ENCODE peak calls at places on chromosomes 1 and 21, in five cellular contexts. Y, U, E, B and L are unnamed samples.

GRCh38 chr1:16978589-16979474 is 1.6 kb downstream of the MFAP2 start:
- DNase-seq in B (peak), Y (no peak), E (peak), U (peak), L (peak)

GRCh38 chr1:92029241-92029922 is 403 bp upstream of the EPHX4 start:
- DNase-seq in Y (peak), E (no peak), B (no peak), U (peak), L (no peak)

GRCh38 chr1:68011786-68012375 is 38.5 kb downstream of the DIRAS3 start:
- DNase-seq in B (peak), U (peak), Y (no peak), E (no peak), L (no peak)

GRCh38 chr1:206634365-206635079 is 814 bp upstream of the DYRK3 start:
- DNase-seq in U (peak), Y (peak), B (peak), E (peak), L (peak)

GRCh38 chr1:156893048-156893953 is at the start of gene PEAR1:
- DNase-seq in E (no peak), B (peak), Y (peak), U (no peak), L (no peak)

GRCh38 chr1:208202333-208202987 is 41.7 kb downstream of the PLXNA2 start:
- DNase-seq in E (no peak), B (no peak), Y (no peak), U (no peak), L (no peak)

GRCh38 chr1:71930526-71930925 is 351.8 kb downstream of the NEGR1 start:
- DNase-seq in Y (no peak), B (peak), U (no peak), E (no peak), L (peak)

GRCh38 chr1:206796984-206797402 is 24.7 kb upstream of the IL10 start:
- DNase-seq in E (no peak), Y (no peak), B (peak), U (no peak), L (no peak)

GRCh38 chr1:24284156-24284471 is 35.0 kb upstream of the GRHL3 start:
- DNase-seq in B (no peak), Y (no peak), U (no peak), E (no peak), L (no peak)

GRCh38 chr1:11320153-11320936 is 47.3 kb downstream of the UBIAD1 start:
- DNase-seq in Y (peak), E (no peak), U (no peak), B (no peak), L (no peak)

GRCh38 chr1:81682490-81682889 is 118.2 kb upstream of the ADGRL2 start:
- DNase-seq in U (peak), B (peak), Y (peak), E (no peak), L (peak)

GRCh38 chr1:165144757-165145397 is 211.6 kb downstream of the LMX1A start:
- DNase-seq in E (peak), Y (peak), U (peak), B (peak), L (peak)

GRCh38 chr1:30353637-30354036 is 369.7 kb downstream of the MATN1 start:
- DNase-seq in E (no peak), Y (no peak), U (peak), B (no peak), L (no peak)

GRCh38 chr1:203648281-203648680 is 21.6 kb downstream of the ATP2B4 start:
- DNase-seq in B (no peak), E (no peak), Y (no peak), U (no peak), L (no peak)

GRCh38 chr21:38476385-38476784 is 21.9 kb downstream of the ERG start:
- DNase-seq in U (no peak), E (no peak), Y (no peak), B (no peak), L (no peak)

GRCh38 chr1:21436488-21437340 is 3.2 kb upstream of the NBPF3 start:
- DNase-seq in U (no peak), Y (peak), E (no peak), B (no peak), L (no peak)

GRCh38 chr1:19066248-19066873 is 109.9 kb upstream of the IFFO2 start:
- DNase-seq in B (no peak), Y (no peak), E (no peak), U (no peak), L (no peak)

GRCh38 chr1:87949711-87950110 is 621.0 kb downstream of the LMO4 start:
- DNase-seq in E (no peak), Y (no peak), U (no peak), B (no peak), L (no peak)

GRCh38 chr1:202247837-202248795 is 54.5 kb downstream of the LGR6 start:
- DNase-seq in E (no peak), Y (peak), B (no peak), U (no peak), L (no peak)

GRCh38 chr1:202248861-202249260 is 55.3 kb downstream of the LGR6 start:
- DNase-seq in Y (peak), E (no peak), B (no peak), U (no peak), L (no peak)

GRCh38 chr1:223248787-223249175 is 105.7 kb upstream of the TLR5 start:
- DNase-seq in B (no peak), Y (no peak), U (no peak), E (no peak), L (no peak)

GRCh38 chr1:88658419-88658818 is 25.7 kb upstream of the PKN2 start:
- DNase-seq in E (no peak), B (no peak), Y (no peak), U (no peak), L (no peak)

GRCh38 chr1:43774359-43774758 is 67.0 kb downstream of the ST3GAL3 start:
- DNase-seq in E (peak), B (peak), Y (no peak), U (peak), L (peak)

GRCh38 chr1:91997607-91998195 is 32.1 kb upstream of the EPHX4 start:
- DNase-seq in B (peak), E (peak), Y (no peak), U (peak), L (peak)

GRCh38 chr1:241918879-241919278 is 38.7 kb upstream of the BECN2 start:
- DNase-seq in Y (no peak), B (peak), E (peak), U (peak), L (peak)

GRCh38 chr1:197800379-197801110 is 25.3 kb upstream of the DENND1B start:
- DNase-seq in E (no peak), B (no peak), Y (no peak), U (no peak), L (no peak)
- TF ChIP-seq CTCF in E (no peak), B (no peak), Y (no peak), U (no peak), L (no peak)

DNA sequence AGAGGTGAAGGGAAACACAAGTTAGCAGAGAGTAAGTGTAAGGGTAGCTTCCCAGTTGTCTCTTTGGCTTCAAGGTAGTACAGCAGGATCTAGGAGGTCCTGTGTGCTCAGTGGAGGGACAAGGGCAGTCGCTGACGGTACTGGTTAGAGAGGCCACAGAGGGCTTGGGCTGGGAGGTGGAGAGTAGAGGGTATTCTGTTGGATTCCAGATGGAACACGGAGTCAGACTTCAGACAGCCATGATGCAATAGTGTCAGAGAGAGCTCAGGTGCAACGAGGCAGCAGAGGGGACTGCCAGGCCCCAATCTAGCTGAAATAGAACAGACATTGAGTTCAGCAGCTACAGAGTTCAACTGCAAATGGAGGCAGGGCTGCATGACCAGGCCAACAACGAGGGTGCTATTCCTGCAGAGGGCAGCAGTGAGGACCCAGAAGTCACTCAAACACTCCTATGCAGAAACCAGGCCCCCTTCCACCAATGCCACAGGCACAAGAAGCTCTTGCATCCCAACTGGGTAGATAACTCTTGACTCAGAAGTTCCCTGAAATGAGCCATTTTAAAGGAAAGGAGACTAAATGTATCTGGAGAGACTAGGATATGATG is 325.0 kb upstream of the ESRRG start:
- DNase-seq in B (peak), E (no peak), U (no peak), Y (peak), L (no peak)
- TF ChIP-seq CTCF in B (peak), E (no peak), U (no peak), Y (peak), L (no peak)

GRCh38 chr1:172532700-172533510 is at the start of gene SUCO:
- DNase-seq in E (peak), B (peak), Y (peak), U (peak), L (peak)
- TF ChIP-seq CTCF in E (no peak), B (peak), Y (peak), U (no peak), L (peak)

DNA sequence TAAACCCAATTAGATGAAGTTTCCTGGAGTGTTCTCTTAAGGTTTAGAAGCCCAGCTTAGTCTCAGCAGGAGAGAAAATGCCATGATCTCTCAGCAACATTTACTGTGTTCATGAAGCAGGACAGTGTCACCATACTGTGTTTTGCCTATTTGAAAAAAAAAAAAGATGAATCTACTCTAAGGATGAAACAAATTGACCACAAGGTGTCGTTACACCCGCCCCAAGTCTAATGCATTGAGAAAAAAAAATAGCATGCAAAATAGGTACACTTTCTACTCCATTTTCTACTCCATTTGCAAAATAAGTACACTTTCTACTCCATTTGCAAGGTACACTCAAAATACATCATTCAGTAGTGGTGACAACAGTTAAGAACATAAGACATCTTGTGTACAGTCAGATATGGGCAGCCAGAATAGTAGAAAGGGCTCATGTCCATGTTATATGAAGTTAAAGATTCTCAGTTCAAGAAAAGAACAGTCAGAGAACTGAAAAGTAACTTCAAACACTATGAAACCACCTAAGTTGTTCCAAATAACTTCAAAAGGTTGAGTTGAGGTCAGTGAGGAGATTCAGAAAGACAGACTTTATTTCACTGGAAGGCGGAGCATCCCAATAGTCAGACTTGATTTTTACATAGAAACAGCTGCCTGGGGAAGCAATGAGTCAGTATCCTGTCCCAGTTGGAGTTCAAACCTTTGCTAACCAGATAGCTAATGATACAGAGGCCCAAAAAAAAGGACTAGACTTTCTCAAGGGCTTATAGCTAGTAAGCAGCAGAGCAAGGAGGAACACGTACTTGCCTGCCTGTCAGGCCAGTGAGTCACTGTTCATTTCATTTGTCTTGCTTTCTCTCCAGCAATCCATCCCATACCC is 13.3 kb downstream of the PLPPR5 start:
- DNase-seq in B (peak), Y (no peak), E (peak), U (peak), L (peak)
- TF ChIP-seq CTCF in B (peak), Y (peak), E (peak), U (peak), L (peak)

GRCh38 chr1:13573586-13573985 is 10.0 kb upstream of the PDPN start:
- DNase-seq in E (no peak), Y (no peak), U (no peak), B (no peak), L (no peak)

DNA sequence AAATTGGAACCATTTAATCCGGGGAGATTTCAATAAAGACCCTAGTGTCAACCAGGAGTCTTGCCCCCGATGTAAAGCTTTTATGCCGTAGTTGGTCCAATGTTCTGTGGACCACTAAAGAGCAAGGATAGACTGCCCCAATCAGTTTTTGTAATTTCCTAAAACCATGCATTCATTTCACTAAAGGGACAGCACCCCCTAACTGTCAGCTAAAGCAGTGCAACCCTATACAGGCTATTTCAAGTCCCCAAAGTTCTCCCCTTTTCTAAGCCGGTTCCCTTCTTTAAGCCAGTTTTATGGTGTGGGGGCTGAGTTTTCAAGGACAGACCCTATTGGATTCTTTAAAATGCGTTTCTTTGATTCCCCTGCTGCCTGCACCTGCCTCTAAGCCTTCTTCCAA is 12.7 kb upstream of the PDPN start:
- DNase-seq in U (no peak), E (no peak), Y (no peak), B (no peak), L (no peak)
- TF ChIP-seq CTCF in U (no peak), E (peak), Y (peak), B (peak), L (peak)

DNA sequence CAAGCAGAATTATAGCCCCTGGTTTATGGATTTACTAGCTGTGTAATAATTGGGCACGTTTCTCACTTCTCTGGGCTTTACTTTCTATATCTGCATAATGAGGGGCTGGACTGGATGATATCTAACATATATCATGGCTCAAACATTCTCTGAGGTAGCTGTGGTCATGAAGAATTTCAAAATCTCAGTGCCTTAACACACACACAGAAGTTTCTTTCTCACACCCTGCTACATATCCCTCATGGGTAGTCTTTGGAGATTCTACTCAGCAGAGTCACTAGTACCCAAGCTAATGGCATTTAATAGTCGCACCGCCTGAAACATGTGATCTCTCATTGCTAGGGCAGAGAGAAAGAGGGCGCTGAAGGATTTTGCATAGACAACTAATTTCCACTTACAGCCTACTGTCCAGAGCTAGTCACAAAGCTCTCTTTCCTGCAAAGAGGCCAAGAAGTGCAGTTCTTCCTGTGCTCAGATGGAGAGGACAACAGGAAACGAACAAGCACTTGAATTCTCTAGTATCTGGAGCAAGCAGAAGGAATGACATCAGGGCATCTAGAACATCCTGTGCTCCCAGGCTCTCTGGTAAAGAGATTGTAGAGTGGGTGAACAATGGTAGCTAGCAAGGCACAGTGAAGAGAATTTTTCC is 183.5 kb upstream of the PTBP2 start:
- DNase-seq in Y (peak), U (peak), E (no peak), B (peak), L (peak)
- TF ChIP-seq CTCF in Y (peak), U (no peak), E (peak), B (peak), L (peak)

DNA sequence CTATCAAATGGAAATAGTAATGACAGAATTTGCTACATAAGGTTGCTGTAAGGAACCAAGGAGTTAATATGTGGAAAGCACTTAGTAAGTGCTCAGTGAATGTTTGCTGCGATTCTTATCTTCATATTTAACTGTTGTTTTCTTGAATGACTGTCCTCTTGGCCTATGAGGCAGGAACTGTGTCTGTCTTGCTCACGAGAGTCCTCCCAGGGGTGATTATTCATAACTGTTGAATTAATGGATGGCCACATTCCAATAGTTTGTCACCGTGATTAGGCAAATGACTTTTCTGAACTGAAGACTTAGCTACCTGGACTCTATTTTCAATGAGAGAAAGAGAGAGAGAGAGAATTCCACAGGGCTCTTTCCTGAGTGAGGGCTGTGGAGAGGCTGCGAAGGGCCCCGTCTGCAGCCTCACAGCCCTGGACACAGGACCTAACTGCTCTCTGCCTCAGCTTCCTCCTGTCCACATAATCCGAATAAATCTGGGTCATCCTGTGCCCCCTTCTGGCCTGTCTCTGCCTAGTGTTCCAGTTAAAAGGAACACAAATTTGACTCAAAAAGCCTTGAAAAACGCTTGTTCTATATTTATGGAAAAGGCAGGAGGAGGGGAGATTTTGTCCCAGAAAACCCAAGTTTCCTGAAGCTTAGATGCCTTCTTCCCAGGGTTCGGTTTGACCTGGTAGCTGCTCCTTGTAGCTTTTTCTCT is 8.5 kb downstream of the EDN2 start:
- DNase-seq in B (no peak), Y (no peak), U (peak), E (no peak), L (peak)
- TF ChIP-seq CTCF in B (peak), Y (peak), U (no peak), E (no peak), L (peak)

GRCh38 chr1:42302034-42302433 is 33.0 kb downstream of the FOXJ3 start:
- DNase-seq in U (no peak), Y (no peak), B (no peak), E (no peak), L (no peak)
- TF ChIP-seq CTCF in U (no peak), Y (no peak), B (no peak), E (no peak), L (no peak)

DNA sequence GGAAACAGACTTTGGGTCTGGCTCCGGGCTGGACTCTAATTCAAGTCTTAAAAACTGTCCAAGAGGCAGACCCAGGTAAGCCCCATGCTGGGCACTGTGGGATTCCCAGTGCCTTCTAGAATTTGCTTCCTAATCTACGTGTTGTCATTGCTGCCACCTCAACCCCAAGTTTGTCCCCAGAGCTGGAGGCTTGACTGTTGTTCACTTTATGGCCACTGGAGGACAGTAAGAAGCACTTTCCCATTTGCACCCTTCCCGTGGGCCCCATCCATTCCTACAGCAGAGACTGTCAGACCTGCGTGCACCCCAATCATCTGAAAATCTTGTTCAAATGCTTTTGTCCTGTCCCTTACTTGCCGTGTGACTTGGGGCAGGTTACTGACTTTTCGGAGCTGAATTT is 29.4 kb upstream of the VASH2 start:
- DNase-seq in Y (peak), B (no peak), E (no peak), U (no peak), L (no peak)
- TF ChIP-seq CTCF in Y (peak), B (peak), E (peak), U (no peak), L (peak)

DNA sequence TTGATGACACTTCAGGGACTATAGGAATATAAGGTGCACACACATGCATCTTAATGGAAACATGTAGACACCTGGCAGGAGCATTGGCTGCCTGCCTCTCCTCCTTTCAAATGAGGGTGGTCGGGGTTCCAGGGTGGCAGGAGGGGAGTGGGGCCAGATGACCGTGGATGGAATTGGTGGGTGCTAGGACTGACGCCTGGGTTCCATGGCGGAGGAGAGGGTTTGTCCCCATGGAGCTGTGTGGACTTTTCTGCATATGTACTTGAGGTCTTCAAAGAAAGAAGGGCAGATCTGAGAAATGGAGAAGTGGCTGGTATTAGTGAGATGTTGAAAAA is 7.7 kb downstream of the PRRX1 start:
- DNase-seq in B (no peak), E (no peak), Y (no peak), U (no peak), L (no peak)
- TF ChIP-seq CTCF in B (no peak), E (no peak), Y (peak), U (no peak), L (no peak)